ENCODE peak calls at places on chromosomes 4 and X, in nine cellular contexts. H, V, N, R, K, G, F, U and I are unnamed samples.

GRCh38 chrX:24846551-24847170 is 152.9 kb downstream of the POLA1 start:
- DNase-seq in F (peak), K (no peak), G (no peak), H (no peak), U (no peak), R (no peak), N (no peak), V (no peak), I (no peak)

GRCh38 chrX:63932907-63933306 is 147.9 kb upstream of the ARHGEF9 start:
- DNase-seq in G (no peak), F (no peak), H (no peak), N (no peak), V (no peak), K (no peak), U (no peak), R (no peak), I (no peak)

GRCh38 chrX:151871244-151871643 is 41.4 kb upstream of the MAGEA4 start:
- DNase-seq in V (peak), R (no peak), F (peak), U (no peak), G (no peak), H (no peak), K (no peak), N (no peak), I (no peak)

GRCh38 chr4:22762548-22762947 is 69.8 kb downstream of the GBA3 start:
- DNase-seq in R (no peak), F (no peak), V (no peak), G (no peak), N (no peak), H (no peak), K (no peak), U (no peak), I (no peak)

GRCh38 chrX:100654256-100654655 is 10.3 kb downstream of the SRPX2 start:
- DNase-seq in V (no peak), N (no peak), H (no peak), F (no peak), K (no peak), U (no peak), R (peak), G (no peak), I (no peak)

GRCh38 chrX:153640736-153641574 is 6.0 kb upstream of the DUSP9 start:
- DNase-seq in G (no peak), H (peak), N (peak), V (no peak), F (no peak), R (peak), U (no peak), K (no peak), I (no peak)

GRCh38 chrX:98654565-98654964 is 1755.5 kb downstream of the PCDH19 start:
- DNase-seq in R (no peak), F (no peak), N (no peak), V (no peak), K (no peak), U (no peak), G (no peak), H (no peak), I (no peak)

GRCh38 chrX:111779582-111779981 is 96.4 kb upstream of the TRPC5OS start:
- DNase-seq in V (no peak), R (peak), K (no peak), G (no peak), F (no peak), U (no peak), H (no peak), N (no peak), I (no peak)

GRCh38 chr4:54317690-54318089 is 88.6 kb downstream of the PDGFRA start:
- DNase-seq in F (no peak), V (no peak), N (no peak), G (no peak), R (no peak), H (no peak), U (no peak), K (no peak), I (no peak)

GRCh38 chrX:6777211-6778002 is 242.5 kb upstream of the VCX3A start:
- DNase-seq in N (no peak), K (peak), U (no peak), F (no peak), G (no peak), V (no peak), H (no peak), R (no peak), I (no peak)

GRCh38 chr4:117264072-117264471 is 178.7 kb upstream of the TRAM1L1 start:
- DNase-seq in R (no peak), V (no peak), U (no peak), N (no peak), F (no peak), H (no peak), G (no peak), K (no peak), I (no peak)

GRCh38 chr4:186740822-186741221 is 17.2 kb upstream of the FAT1 start:
- DNase-seq in N (no peak), K (no peak), F (no peak), G (no peak), R (no peak), U (no peak), V (no peak), H (no peak), I (no peak)

GRCh38 chr4:78650106-78651021 is 98.8 kb downstream of the ANXA3 start:
- DNase-seq in F (peak), G (no peak), N (no peak), U (no peak), K (no peak), R (peak), V (peak), H (no peak), I (no peak)

GRCh38 chrX:152735860-152736511 is 2.4 kb downstream of the MAGEA12 start:
- DNase-seq in V (no peak), H (peak), U (no peak), G (no peak), K (no peak), N (peak), F (no peak), R (no peak), I (no peak)

GRCh38 chrX:41335590-41336331 is 1.8 kb downstream of the DDX3X start:
- DNase-seq in V (no peak), F (no peak), N (no peak), H (no peak), G (no peak), R (no peak), U (no peak), K (no peak), I (no peak)

GRCh38 chr4:108700358-108700757 is 50.0 kb downstream of the OSTC start:
- DNase-seq in G (no peak), U (no peak), H (no peak), N (no peak), V (peak), K (no peak), R (no peak), F (peak), I (no peak)

GRCh38 chr4:153758136-153758535 is 1.7 kb downstream of the RNF175 start:
- DNase-seq in V (no peak), F (no peak), U (no peak), N (no peak), H (no peak), K (no peak), R (no peak), G (no peak), I (no peak)

GRCh38 chr4:168744021-168744420 is 247.2 kb downstream of the PALLD start:
- DNase-seq in N (no peak), K (no peak), F (no peak), G (no peak), R (peak), U (no peak), V (peak), H (no peak), I (no peak)

GRCh38 chrX:153687121-153688039 is at the start of gene SLC6A8:
- DNase-seq in U (peak), N (peak), K (no peak), G (no peak), H (peak), R (peak), F (peak), V (no peak), I (no peak)

GRCh38 chrX:136953867-136954787 is 73.6 kb upstream of the RBMX start:
- DNase-seq in F (peak), K (peak), U (peak), R (peak), G (peak), V (peak), H (peak), N (peak), I (peak)

GRCh38 chrX:30580641-30581040 is 3.1 kb upstream of the TASL start:
- DNase-seq in F (no peak), K (no peak), H (no peak), N (no peak), R (no peak), G (no peak), V (no peak), U (no peak), I (no peak)

GRCh38 chr4:42671431-42672194 is 14.7 kb upstream of the ATP8A1 start:
- DNase-seq in G (peak), H (no peak), K (no peak), N (no peak), V (no peak), R (no peak), U (no peak), F (no peak), I (peak)

GRCh38 chrX:3271485-3272186 is 74.8 kb downstream of the MXRA5 start:
- DNase-seq in N (peak), F (peak), U (no peak), R (no peak), H (no peak), G (no peak), K (no peak), V (no peak), I (no peak)

GRCh38 chr4:13539721-13540445 is 4.4 kb downstream of the NKX3-2 start:
- DNase-seq in G (no peak), R (peak), K (peak), U (no peak), V (no peak), F (no peak), H (no peak), N (peak), I (no peak)

GRCh38 chrX:132876933-132877332 is 81.5 kb downstream of the HS6ST2 start:
- DNase-seq in N (no peak), U (no peak), V (no peak), K (no peak), F (no peak), H (no peak), G (no peak), R (no peak), I (no peak)

GRCh38 chr4:3413675-3414420 is 27.9 kb upstream of the HGFAC start:
- DNase-seq in N (no peak), F (no peak), K (no peak), U (peak), V (no peak), H (peak), R (no peak), G (no peak), I (no peak)

GRCh38 chr4:92299152-92299551 is 4.6 kb upstream of the GRID2 start:
- DNase-seq in U (no peak), N (no peak), H (no peak), V (no peak), K (no peak), F (peak), R (peak), G (no peak), I (no peak)

GRCh38 chr4:20333141-20333690 is 81.5 kb downstream of the SLIT2 start:
- DNase-seq in H (no peak), G (no peak), F (no peak), N (no peak), K (no peak), R (no peak), V (no peak), U (no peak), I (no peak)

GRCh38 chrX:38232287-38232686 is 11.6 kb upstream of the SRPX start:
- DNase-seq in H (no peak), K (no peak), N (no peak), F (peak), R (no peak), G (no peak), U (no peak), V (peak), I (no peak)

GRCh38 chr4:865572-865971 is 39.6 kb upstream of the CPLX1 start:
- DNase-seq in N (no peak), F (no peak), K (no peak), U (no peak), R (no peak), V (no peak), H (no peak), G (no peak), I (no peak)